ENCODE peak calls at places on chromosome 2, in seven cellular contexts. V is mesenchymal stem cell; K is neuronal stem cell; Y is HAP-1; Q is effector memory CD4-positive, alpha-beta T cell; D is IMR-90; U is PC-3. I is an unnamed sample.
A peak's percentile ranks its signal among the peaks of the same experiment; 100 is the strongest.

GRCh38 chr2:20242727-20243377 is 17.9 kb upstream of the SDC1 start:
- DNase-seq in U (no peak), Q (no peak), D (no peak), K (no peak), Y (no peak), V (no peak), I (no peak)

GRCh38 chr2:75324716-75325291 is 125.5 kb upstream of the TACR1 start:
- DNase-seq in D (no peak), Y (no peak), Q (no peak), K (no peak), U (no peak), V (no peak), I (no peak)

GRCh38 chr2:40440835-40441234 is 11.1 kb downstream of the SLC8A1 start:
- DNase-seq in K (no peak), Y (no peak), Q (no peak), V (no peak), D (no peak), U (no peak), I (no peak)

GRCh38 chr2:147631294-147631693 is 213.5 kb upstream of the ACVR2A start:
- DNase-seq in V (no peak), K (no peak), U (peak; percentile 13), Q (no peak), D (no peak), Y (no peak), I (no peak)

GRCh38 chr2:17690776-17691175 is 62.8 kb downstream of the SMC6 start:
- DNase-seq in D (no peak), V (no peak), Q (no peak), U (no peak), K (no peak), Y (no peak), I (no peak)

GRCh38 chr2:70513751-70514150 is 39.9 kb downstream of the TGFA start:
- DNase-seq in Y (no peak), K (no peak), U (no peak), V (no peak), D (no peak), Q (no peak), I (no peak)

GRCh38 chr2:212940816-212941215 is 210.6 kb downstream of the IKZF2 start:
- DNase-seq in Y (no peak), V (peak; percentile 14), K (peak; percentile 58), D (peak; percentile 34), U (peak; percentile 75), Q (no peak), I (no peak)

GRCh38 chr2:95329891-95330822 is 33.0 kb downstream of the KCNIP3 start:
- DNase-seq in D (no peak), K (no peak), Q (no peak), Y (no peak), V (no peak), U (no peak), I (no peak)

GRCh38 chr2:146579154-146579930 is 1265.5 kb upstream of the ACVR2A start:
- DNase-seq in Q (no peak), V (peak; percentile 52), D (peak; percentile 77), K (no peak), Y (no peak), U (peak; percentile 79), I (no peak)

GRCh38 chr2:234102112-234102511 is 51.6 kb downstream of the SPP2 start:
- DNase-seq in D (no peak), V (no peak), U (peak; percentile 65), K (no peak), Y (no peak), Q (peak; percentile 3), I (no peak)

GRCh38 chr2:44016282-44016681 is 20.5 kb upstream of the LRPPRC start:
- DNase-seq in K (peak; percentile 62), V (peak; percentile 60), Q (no peak), Y (peak; percentile 27), D (peak; percentile 61), U (peak; percentile 61), I (no peak)

GRCh38 chr2:112791693-112792230 is 7.5 kb upstream of the IL1A start:
- DNase-seq in V (no peak), K (no peak), D (no peak), Y (no peak), U (no peak), Q (no peak), I (no peak)

GRCh38 chr2:187718092-187718491 is 163.9 kb upstream of the TFPI start:
- DNase-seq in V (no peak), K (no peak), U (no peak), D (no peak), Y (peak; percentile 50), Q (no peak), I (no peak)

GRCh38 chr2:205539603-205540002 is 142.7 kb upstream of the NRP2 start:
- DNase-seq in U (peak; percentile 23), Y (no peak), K (no peak), Q (no peak), V (no peak), D (no peak), I (no peak)

GRCh38 chr2:11983870-11984269 is 237.4 kb downstream of the LPIN1 start:
- DNase-seq in Y (no peak), K (no peak), D (no peak), U (no peak), Q (no peak), V (no peak), I (no peak)

GRCh38 chr2:56749152-56749752 is 565.5 kb downstream of the CCDC85A start:
- DNase-seq in U (peak; percentile 68), D (peak; percentile 6), Q (no peak), V (peak; percentile 47), Y (peak; percentile 43), K (peak; percentile 21), I (no peak)

GRCh38 chr2:233430091-233430490 is 75.8 kb downstream of the DGKD start:
- DNase-seq in U (peak; percentile 91), D (peak; percentile 54), V (peak; percentile 76), K (no peak), Y (no peak), Q (no peak), I (no peak)

GRCh38 chr2:17752892-17753802 is 463 bp downstream of the SMC6 start:
- DNase-seq in Y (peak; percentile 35), D (peak; percentile 34), Q (peak; percentile 24), U (peak; percentile 60), V (peak; percentile 56), K (no peak), I (no peak)

GRCh38 chr2:26900831-26901321 is 52.9 kb downstream of the DPYSL5 start:
- DNase-seq in U (no peak), Q (no peak), Y (no peak), V (no peak), K (no peak), D (no peak), I (peak; percentile 57)

GRCh38 chr2:65261676-65262075 is 34.0 kb downstream of the ACTR2 start:
- DNase-seq in K (no peak), D (peak; percentile 23), Y (no peak), Q (no peak), V (no peak), U (no peak), I (no peak)

GRCh38 chr2:181953773-181954537 is 31.7 kb upstream of the PPP1R1C start:
- DNase-seq in K (peak; percentile 82), U (peak; percentile 83), Y (peak; percentile 63), Q (peak; percentile 45), D (peak; percentile 62), V (peak; percentile 69), I (no peak)

GRCh38 chr2:86580560-86580959 is 17.3 kb upstream of the CHMP3 start:
- DNase-seq in Y (no peak), Q (no peak), U (no peak), K (no peak), D (no peak), V (no peak), I (no peak)
- H3K36me3 ChIP-seq in Y (no peaks in the 10 kb centered on the region), Q (no peaks in the 10 kb centered on the region), U (no peaks in the 10 kb centered on the region), K (no peaks in the 10 kb centered on the region), D (no peaks in the 10 kb centered on the region), V (no peaks in the 10 kb centered on the region), I (no peaks in the 10 kb centered on the region)

GRCh38 chr2:10046899-10047298 is 3.5 kb downstream of the KLF11 start:
- DNase-seq in V (no peak), U (no peak), Y (no peak), Q (no peak), K (no peak), D (no peak), I (no peak)

GRCh38 chr2:10052216-10052615 is 8.9 kb downstream of the KLF11 start:
- DNase-seq in U (no peak), Y (no peak), D (no peak), K (no peak), Q (no peak), V (no peak), I (no peak)

GRCh38 chr2:10045561-10046355 is 2.4 kb downstream of the KLF11 start:
- DNase-seq in Y (no peak), D (no peak), K (no peak), V (no peak), Q (no peak), U (no peak), I (no peak)

GRCh38 chr2:10047616-10048500 is 4.5 kb downstream of the KLF11 start:
- DNase-seq in Q (no peak), D (no peak), V (no peak), K (no peak), U (no peak), Y (no peak), I (no peak)

DNA sequence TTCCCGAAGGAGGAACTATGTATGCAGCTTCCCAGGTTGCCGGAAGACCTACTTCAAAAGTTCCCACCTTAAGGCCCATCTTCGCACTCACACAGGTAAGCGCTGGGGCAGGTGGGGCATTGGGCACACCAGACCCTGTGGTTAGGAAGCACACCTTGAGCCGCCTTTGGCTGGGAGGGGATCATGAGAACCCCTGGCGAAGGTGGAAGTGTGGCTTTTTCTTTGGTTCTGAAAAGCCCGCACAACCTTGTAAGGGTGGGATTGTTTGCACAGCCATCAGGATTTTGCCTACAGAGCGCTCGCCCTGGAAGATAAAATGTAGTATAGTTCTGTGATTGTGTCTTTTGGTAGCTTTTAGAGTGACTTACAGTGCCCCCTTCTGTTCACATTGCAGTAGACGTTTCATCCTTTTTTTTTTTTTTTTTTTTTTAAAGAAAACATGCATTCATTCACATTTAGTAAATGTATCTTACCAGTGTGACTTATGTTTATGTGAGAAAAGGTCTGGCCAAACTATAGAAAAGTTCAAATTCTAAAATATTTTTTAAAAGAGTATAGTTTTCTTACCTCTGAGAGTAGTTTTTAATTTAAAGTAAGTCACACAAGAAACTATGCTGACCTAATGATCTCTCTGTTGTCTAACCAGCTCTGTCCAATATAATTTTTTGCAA is 5.3 kb downstream of the KLF11 start:
- DNase-seq in U (peak; percentile 55), Y (peak; percentile 47), Q (no peak), K (no peak), D (peak; percentile 62), V (peak; percentile 65), I (no peak)
- H3K36me3 ChIP-seq in U (peaks cover 34% of the 10 kb centered on the region), Y (peaks cover 28% of the 10 kb centered on the region), Q (peaks cover 48% of the 10 kb centered on the region), K (peaks cover 2% of the 10 kb centered on the region), D (peaks cover 19% of the 10 kb centered on the region), V (peaks cover 22% of the 10 kb centered on the region), I (peaks cover 58% of the 10 kb centered on the region)

DNA sequence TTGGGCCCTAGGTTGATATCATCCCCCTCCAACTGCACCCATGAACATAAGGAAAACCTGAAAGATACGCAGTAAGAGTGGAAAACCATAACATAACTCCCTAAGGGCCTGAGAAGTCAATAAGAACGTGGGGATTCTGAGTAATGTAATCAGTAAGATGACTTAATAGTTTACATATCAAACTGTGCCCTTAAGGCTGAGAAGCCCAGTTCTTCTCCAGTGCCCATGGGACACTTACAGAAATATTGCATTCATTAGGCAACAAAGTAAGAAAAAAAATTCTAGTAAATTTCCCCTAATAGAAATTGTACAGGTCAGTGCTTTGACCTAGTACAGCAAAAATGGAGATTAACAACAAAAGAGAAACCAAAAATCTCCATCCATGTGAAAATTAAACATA is 139.8 kb upstream of the HS6ST1 start:
- DNase-seq in D (peak; percentile 48), Y (no peak), Q (no peak), U (peak; percentile 2), K (no peak), V (peak; percentile 39), I (no peak)
- H3K36me3 ChIP-seq in D (no peaks in the 10 kb centered on the region), Y (no peaks in the 10 kb centered on the region), Q (no peaks in the 10 kb centered on the region), U (no peaks in the 10 kb centered on the region), K (no peaks in the 10 kb centered on the region), V (no peaks in the 10 kb centered on the region), I (no peaks in the 10 kb centered on the region)

GRCh38 chr2:99188357-99188756 is 7.4 kb downstream of the MRPL30 start:
- DNase-seq in K (no peak), V (no peak), Q (no peak), U (no peak), Y (no peak), D (no peak), I (no peak)
- H3K36me3 ChIP-seq in K (peaks cover 6% of the 10 kb centered on the region), V (no peaks in the 10 kb centered on the region), Q (peaks cover 25% of the 10 kb centered on the region), U (peaks cover 28% of the 10 kb centered on the region), Y (peaks cover 47% of the 10 kb centered on the region), D (peaks cover 11% of the 10 kb centered on the region), I (peaks cover 53% of the 10 kb centered on the region)

I was measured in suprapubic skin.